ENCODE peak calls at places on chromosomes 3 and 15, in ten cellular contexts. One of them, this sample, is unnamed. For H3K9me3, the result is how much of the 10 kb centered on the place peaks cover.

GRCh38 chr3:132773071-132773619 is 50.9 kb upstream of the NPHP3 start:
- DNase-seq in neural progenitor cell: peak
- DNase-seq in MM.1S: no peak
- DNase-seq in CD8-positive, alpha-beta T cell: no peak
- DNase-seq in Peyer's patch: no peak
- DNase-seq in heart right ventricle: no peak
- DNase-seq in lower lobe of right lung: no peak
- DNase-seq in fibroblast of lung: peak
- DNase-seq in A549: no peak
- DNase-seq in BE2C: no peak
- DNase-seq in this sample: no peak

GRCh38 chr3:72439321-72440183 is 408.7 kb downstream of the SHQ1 start:
- DNase-seq in Peyer's patch: no peak
- DNase-seq in CD8-positive, alpha-beta T cell: no peak
- DNase-seq in neural progenitor cell: no peak
- DNase-seq in A549: no peak
- DNase-seq in fibroblast of lung: peak
- DNase-seq in BE2C: no peak
- DNase-seq in lower lobe of right lung: no peak
- DNase-seq in MM.1S: no peak
- DNase-seq in heart right ventricle: no peak
- DNase-seq in this sample: no peak

GRCh38 chr3:175163686-175164085 is 304.6 kb downstream of the NAALADL2 start:
- DNase-seq in A549: no peak
- DNase-seq in neural progenitor cell: no peak
- DNase-seq in heart right ventricle: no peak
- DNase-seq in Peyer's patch: no peak
- DNase-seq in BE2C: no peak
- DNase-seq in lower lobe of right lung: no peak
- DNase-seq in CD8-positive, alpha-beta T cell: no peak
- DNase-seq in fibroblast of lung: peak
- DNase-seq in MM.1S: no peak
- DNase-seq in this sample: no peak

GRCh38 chr3:183895774-183896173 is 11.1 kb upstream of the PARL start:
- DNase-seq in heart right ventricle: no peak
- DNase-seq in MM.1S: no peak
- DNase-seq in A549: no peak
- DNase-seq in CD8-positive, alpha-beta T cell: no peak
- DNase-seq in fibroblast of lung: no peak
- DNase-seq in BE2C: no peak
- DNase-seq in lower lobe of right lung: no peak
- DNase-seq in Peyer's patch: no peak
- DNase-seq in neural progenitor cell: no peak
- DNase-seq in this sample: no peak

GRCh38 chr15:29682361-29682760 is 139.9 kb downstream of the TJP1 start:
- DNase-seq in A549: no peak
- DNase-seq in CD8-positive, alpha-beta T cell: no peak
- DNase-seq in heart right ventricle: no peak
- DNase-seq in MM.1S: no peak
- DNase-seq in lower lobe of right lung: no peak
- DNase-seq in Peyer's patch: no peak
- DNase-seq in neural progenitor cell: no peak
- DNase-seq in BE2C: no peak
- DNase-seq in fibroblast of lung: no peak
- DNase-seq in this sample: no peak

GRCh38 chr15:80709542-80709941 is 14.4 kb downstream of the ABHD17C start:
- DNase-seq in MM.1S: no peak
- DNase-seq in neural progenitor cell: no peak
- DNase-seq in fibroblast of lung: no peak
- DNase-seq in BE2C: no peak
- DNase-seq in Peyer's patch: no peak
- DNase-seq in heart right ventricle: no peak
- DNase-seq in CD8-positive, alpha-beta T cell: no peak
- DNase-seq in lower lobe of right lung: peak
- DNase-seq in A549: no peak
- DNase-seq in this sample: peak

GRCh38 chr15:29141206-29141907 is 128.3 kb downstream of the NSMCE3 start:
- DNase-seq in lower lobe of right lung: no peak
- DNase-seq in MM.1S: no peak
- DNase-seq in BE2C: no peak
- DNase-seq in A549: no peak
- DNase-seq in CD8-positive, alpha-beta T cell: no peak
- DNase-seq in fibroblast of lung: peak
- DNase-seq in neural progenitor cell: no peak
- DNase-seq in Peyer's patch: peak
- DNase-seq in heart right ventricle: no peak
- DNase-seq in this sample: no peak

GRCh38 chr3:56118968-56119367 is 349.3 kb downstream of the ERC2 start:
- DNase-seq in fibroblast of lung: no peak
- DNase-seq in lower lobe of right lung: no peak
- DNase-seq in Peyer's patch: no peak
- DNase-seq in neural progenitor cell: no peak
- DNase-seq in BE2C: no peak
- DNase-seq in CD8-positive, alpha-beta T cell: no peak
- DNase-seq in A549: no peak
- DNase-seq in heart right ventricle: no peak
- DNase-seq in MM.1S: no peak
- DNase-seq in this sample: no peak

GRCh38 chr3:190293621-190294020 is 28.6 kb downstream of the CLDN1 start:
- DNase-seq in heart right ventricle: no peak
- DNase-seq in Peyer's patch: no peak
- DNase-seq in A549: no peak
- DNase-seq in BE2C: no peak
- DNase-seq in CD8-positive, alpha-beta T cell: no peak
- DNase-seq in lower lobe of right lung: no peak
- DNase-seq in MM.1S: no peak
- DNase-seq in fibroblast of lung: no peak
- DNase-seq in neural progenitor cell: peak
- DNase-seq in this sample: no peak

GRCh38 chr3:124360140-124360539 is 368.2 kb upstream of the ROPN1 start:
- DNase-seq in BE2C: no peak
- DNase-seq in neural progenitor cell: no peak
- DNase-seq in lower lobe of right lung: no peak
- DNase-seq in Peyer's patch: no peak
- DNase-seq in A549: no peak
- DNase-seq in MM.1S: no peak
- DNase-seq in heart right ventricle: no peak
- DNase-seq in CD8-positive, alpha-beta T cell: no peak
- DNase-seq in fibroblast of lung: peak
- DNase-seq in this sample: no peak

GRCh38 chr15:90124487-90124886 is 22.2 kb upstream of the IDH2 start:
- DNase-seq in heart right ventricle: no peak
- DNase-seq in fibroblast of lung: no peak
- DNase-seq in Peyer's patch: no peak
- DNase-seq in A549: no peak
- DNase-seq in BE2C: no peak
- DNase-seq in MM.1S: no peak
- DNase-seq in CD8-positive, alpha-beta T cell: no peak
- DNase-seq in neural progenitor cell: no peak
- DNase-seq in lower lobe of right lung: no peak
- DNase-seq in this sample: no peak

GRCh38 chr15:62497356-62497755 is 332.3 kb upstream of the C2CD4B start:
- DNase-seq in CD8-positive, alpha-beta T cell: no peak
- DNase-seq in Peyer's patch: no peak
- DNase-seq in BE2C: no peak
- DNase-seq in fibroblast of lung: peak
- DNase-seq in MM.1S: no peak
- DNase-seq in neural progenitor cell: no peak
- DNase-seq in heart right ventricle: no peak
- DNase-seq in A549: no peak
- DNase-seq in lower lobe of right lung: no peak
- DNase-seq in this sample: no peak

DNA sequence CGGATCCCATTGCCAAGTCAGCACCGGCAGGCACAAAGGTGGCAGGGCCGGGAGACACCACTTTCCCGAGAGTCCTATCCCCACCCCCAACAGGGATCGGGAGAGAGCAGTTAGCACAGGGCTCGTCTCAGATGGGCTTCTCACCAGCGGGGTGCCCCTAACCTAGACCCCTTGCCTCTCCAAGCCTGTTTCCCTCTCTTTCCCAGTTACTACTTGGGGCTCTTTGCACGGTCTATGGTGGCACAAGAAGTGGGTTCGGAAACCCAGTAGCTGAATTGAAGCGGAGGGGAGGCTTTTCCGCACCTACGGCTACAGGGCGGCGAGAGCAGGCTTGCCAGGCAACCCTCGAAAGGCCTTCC is 383 bp upstream of the EFCC1 start:
- DNase-seq in lower lobe of right lung: no peak
- DNase-seq in CD8-positive, alpha-beta T cell: no peak
- DNase-seq in A549: no peak
- DNase-seq in Peyer's patch: no peak
- DNase-seq in MM.1S: no peak
- DNase-seq in fibroblast of lung: no peak
- DNase-seq in heart right ventricle: no peak
- DNase-seq in neural progenitor cell: peak
- DNase-seq in BE2C: no peak
- DNase-seq in this sample: peak
- H3K4me3 ChIP-seq in lower lobe of right lung: peak
- H3K4me3 ChIP-seq in CD8-positive, alpha-beta T cell: peak
- H3K4me3 ChIP-seq in A549: no peak
- H3K4me3 ChIP-seq in Peyer's patch: peak
- H3K4me3 ChIP-seq in MM.1S: no peak
- H3K4me3 ChIP-seq in fibroblast of lung: no peak
- H3K4me3 ChIP-seq in heart right ventricle: peak
- H3K4me3 ChIP-seq in neural progenitor cell: peak
- H3K4me3 ChIP-seq in BE2C: no peak
- H3K4me3 ChIP-seq in this sample: no peak

DNA sequence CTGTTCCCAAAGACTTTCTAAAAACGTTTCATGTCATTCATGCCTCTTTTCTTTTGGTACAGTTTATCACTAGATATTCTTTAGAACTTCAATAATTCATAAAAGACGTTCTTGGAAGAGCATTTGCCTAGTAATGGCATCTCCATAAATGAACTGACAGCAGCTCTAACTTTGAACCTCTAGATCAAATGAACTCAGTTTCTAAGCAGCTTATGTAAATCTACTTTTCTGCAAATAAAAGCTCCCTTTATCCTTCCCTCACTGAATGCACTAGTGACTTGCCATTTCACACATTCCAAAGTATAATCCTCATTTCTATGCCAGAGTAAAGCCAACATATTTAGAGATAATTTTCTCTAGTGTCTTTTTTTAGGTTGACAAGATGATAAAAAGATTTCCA is 85.2 kb downstream of the ZMAT3 start:
- DNase-seq in A549: no peak
- DNase-seq in fibroblast of lung: no peak
- DNase-seq in MM.1S: no peak
- DNase-seq in heart right ventricle: no peak
- DNase-seq in Peyer's patch: no peak
- DNase-seq in BE2C: no peak
- DNase-seq in CD8-positive, alpha-beta T cell: no peak
- DNase-seq in neural progenitor cell: no peak
- DNase-seq in lower lobe of right lung: no peak
- DNase-seq in this sample: no peak
- H3K9me3 ChIP-seq in A549: under half
- H3K9me3 ChIP-seq in fibroblast of lung: under half
- H3K9me3 ChIP-seq in MM.1S: under half
- H3K9me3 ChIP-seq in heart right ventricle: under half
- H3K9me3 ChIP-seq in Peyer's patch: under half
- H3K9me3 ChIP-seq in BE2C: under half
- H3K9me3 ChIP-seq in CD8-positive, alpha-beta T cell: under half
- H3K9me3 ChIP-seq in neural progenitor cell: under half
- H3K9me3 ChIP-seq in lower lobe of right lung: under half
- H3K9me3 ChIP-seq in this sample: under half

DNA sequence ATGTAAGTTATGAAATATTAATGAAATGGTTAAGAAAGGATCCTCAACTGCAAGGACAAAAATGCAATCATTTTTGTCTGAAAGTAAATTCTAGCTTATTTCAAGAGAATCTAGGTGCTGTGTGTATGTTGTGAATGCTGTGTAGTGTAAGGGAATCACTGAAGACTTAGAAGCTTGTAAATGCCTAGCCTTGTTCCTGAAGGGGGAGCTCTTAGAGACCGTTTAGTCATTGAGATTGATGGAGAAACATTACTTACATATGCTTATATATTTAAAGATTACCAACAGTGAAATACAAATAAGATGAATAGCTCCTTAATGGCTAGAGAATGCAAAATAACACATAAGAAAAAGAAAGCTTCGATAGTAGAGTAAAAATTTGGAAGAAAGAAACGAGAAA is 67.9 kb downstream of the CNTN4 start:
- DNase-seq in A549: peak
- DNase-seq in neural progenitor cell: peak
- DNase-seq in BE2C: no peak
- DNase-seq in Peyer's patch: no peak
- DNase-seq in heart right ventricle: no peak
- DNase-seq in lower lobe of right lung: no peak
- DNase-seq in fibroblast of lung: no peak
- DNase-seq in CD8-positive, alpha-beta T cell: no peak
- DNase-seq in MM.1S: no peak
- DNase-seq in this sample: no peak
- TF ChIP-seq CTCF in A549: no peak
- TF ChIP-seq CTCF in neural progenitor cell: peak
- TF ChIP-seq CTCF in BE2C: peak
- TF ChIP-seq CTCF in Peyer's patch: no peak
- TF ChIP-seq CTCF in heart right ventricle: peak
- TF ChIP-seq CTCF in lower lobe of right lung: no peak
- TF ChIP-seq CTCF in fibroblast of lung: no peak
- TF ChIP-seq CTCF in CD8-positive, alpha-beta T cell: no peak
- TF ChIP-seq CTCF in MM.1S: no peak
- TF ChIP-seq CTCF in this sample: no peak

GRCh38 chr15:85330941-85331588 is 49.3 kb upstream of the AKAP13 start:
- DNase-seq in neural progenitor cell: peak
- DNase-seq in BE2C: peak
- DNase-seq in MM.1S: peak
- DNase-seq in heart right ventricle: peak
- DNase-seq in A549: peak
- DNase-seq in lower lobe of right lung: peak
- DNase-seq in fibroblast of lung: peak
- DNase-seq in Peyer's patch: peak
- DNase-seq in CD8-positive, alpha-beta T cell: peak
- DNase-seq in this sample: peak
- H3K4me3 ChIP-seq in neural progenitor cell: no peak
- H3K4me3 ChIP-seq in BE2C: no peak
- H3K4me3 ChIP-seq in MM.1S: peak
- H3K4me3 ChIP-seq in heart right ventricle: peak
- H3K4me3 ChIP-seq in A549: peak
- H3K4me3 ChIP-seq in lower lobe of right lung: no peak
- H3K4me3 ChIP-seq in fibroblast of lung: no peak
- H3K4me3 ChIP-seq in Peyer's patch: peak
- H3K4me3 ChIP-seq in CD8-positive, alpha-beta T cell: peak
- H3K4me3 ChIP-seq in this sample: no peak

DNA sequence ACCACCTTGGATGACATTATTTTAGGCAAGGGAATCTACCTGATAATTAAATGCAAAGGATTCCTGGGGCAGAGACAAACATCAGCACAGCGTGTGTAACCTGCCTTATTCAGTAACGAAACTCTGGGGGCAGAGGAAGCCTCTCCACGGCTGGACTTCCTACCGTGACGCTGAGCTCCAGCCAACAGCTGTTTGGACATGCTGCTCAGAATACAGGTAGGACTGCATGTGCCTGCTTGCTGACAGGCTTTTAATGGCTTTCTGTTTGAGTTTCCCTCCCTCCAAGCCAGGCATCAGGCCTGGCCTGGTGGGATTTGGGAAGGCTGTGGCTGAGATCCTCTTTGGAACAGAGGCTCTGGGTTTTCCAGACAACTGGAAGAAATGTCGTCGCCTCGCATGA is 150.6 kb downstream of the ADAMTS17 start:
- DNase-seq in neural progenitor cell: no peak
- DNase-seq in Peyer's patch: no peak
- DNase-seq in BE2C: no peak
- DNase-seq in lower lobe of right lung: no peak
- DNase-seq in A549: no peak
- DNase-seq in MM.1S: no peak
- DNase-seq in CD8-positive, alpha-beta T cell: no peak
- DNase-seq in fibroblast of lung: no peak
- DNase-seq in heart right ventricle: no peak
- DNase-seq in this sample: no peak
- H3K9me3 ChIP-seq in neural progenitor cell: under half
- H3K9me3 ChIP-seq in Peyer's patch: under half
- H3K9me3 ChIP-seq in BE2C: under half
- H3K9me3 ChIP-seq in lower lobe of right lung: under half
- H3K9me3 ChIP-seq in A549: under half
- H3K9me3 ChIP-seq in MM.1S: under half
- H3K9me3 ChIP-seq in CD8-positive, alpha-beta T cell: under half
- H3K9me3 ChIP-seq in fibroblast of lung: under half
- H3K9me3 ChIP-seq in heart right ventricle: under half
- H3K9me3 ChIP-seq in this sample: under half

This sample was measured in mucosa of descending colon.